ENCODE peak calls at places on chromosomes 7 and 10, in nine cellular contexts. E is SK-N-SH, Q is A549, P is GM23338, T is HepG2, L is HCT116, M is K562, B is GM12878, W is Panc1. Y is an unnamed sample.

GRCh38 chr10:104104926-104105325 is 17.0 kb upstream of the SFR1 start:
- DNase-seq in W (no peak), Q (peak; percentile 43), B (no peak), T (no peak), E (no peak), M (no peak), P (no peak), L (no peak), Y (no peak)

GRCh38 chr10:101941871-101942270 is 98.3 kb upstream of the KCNIP2 start:
- DNase-seq in Q (no peak), L (no peak), T (no peak), W (no peak), E (no peak), B (no peak), P (no peak), M (no peak), Y (no peak)

GRCh38 chr10:22324413-22324812 is 3.5 kb downstream of the BMI1 start:
- DNase-seq in E (no peak), W (no peak), M (no peak), L (no peak), Q (no peak), P (no peak), B (no peak), T (no peak), Y (no peak)

GRCh38 chr10:85317827-85318226 is 989.4 kb downstream of the CCSER2 start:
- DNase-seq in M (peak; percentile 2), L (no peak), E (no peak), B (no peak), P (peak; percentile 3), W (no peak), T (no peak), Q (no peak), Y (no peak)

GRCh38 chr10:96850825-96851224 is 18.7 kb downstream of the LCOR start:
- DNase-seq in W (peak; percentile 67), Q (peak; percentile 18), P (no peak), E (no peak), T (no peak), B (no peak), M (no peak), L (no peak), Y (no peak)

GRCh38 chr7:157136372-157136771 is 2.4 kb upstream of the UBE3C start:
- DNase-seq in P (peak; percentile 35), W (no peak), L (no peak), M (peak; percentile 65), Q (peak; percentile 76), T (peak; percentile 49), B (no peak), E (no peak), Y (peak; percentile 65)

GRCh38 chr10:33277135-33277536 is 57.3 kb downstream of the NRP1 start:
- DNase-seq in L (no peak), B (no peak), P (no peak), E (peak; percentile 72), Q (peak; percentile 66), T (no peak), M (no peak), W (no peak), Y (no peak)

GRCh38 chr10:47408606-47409005 is 24.5 kb upstream of the ZNF488 start:
- DNase-seq in T (no peak), B (no peak), L (no peak), P (no peak), E (no peak), W (no peak), M (no peak), Q (no peak), Y (no peak)

GRCh38 chr7:127066974-127067373 is 185.8 kb downstream of the GRM8 start:
- DNase-seq in T (peak; percentile 4), L (no peak), W (no peak), B (no peak), E (no peak), Q (peak; percentile 13), M (no peak), P (peak; percentile 69), Y (peak; percentile 57)

GRCh38 chr7:42380411-42380810 is 143.4 kb upstream of the GLI3 start:
- DNase-seq in Q (no peak), W (no peak), E (no peak), T (no peak), L (no peak), M (no peak), P (no peak), B (no peak), Y (no peak)

GRCh38 chr10:72567421-72567820 is 58.5 kb downstream of the MICU1 start:
- DNase-seq in B (no peak), P (no peak), Q (peak; percentile 65), W (peak; percentile 67), M (no peak), E (no peak), L (peak; percentile 41), T (no peak), Y (no peak)

GRCh38 chr10:78548369-78548985 is 514.8 kb downstream of the RPS24 start:
- DNase-seq in E (no peak), W (no peak), T (no peak), L (no peak), Q (no peak), B (no peak), P (no peak), M (no peak), Y (no peak)

GRCh38 chr7:32536585-32536984 is 41.3 kb downstream of the AVL9 start:
- DNase-seq in L (peak; percentile 29), P (no peak), M (no peak), Q (peak; percentile 43), W (no peak), T (no peak), E (no peak), B (no peak), Y (no peak)

GRCh38 chr7:38975944-38976392 is 1.7 kb upstream of the POU6F2 start:
- DNase-seq in T (no peak), B (no peak), L (no peak), W (no peak), E (peak; percentile 20), P (peak; percentile 88), M (no peak), Q (no peak), Y (no peak)

GRCh38 chr10:116287906-116288501 is 15.0 kb upstream of the GFRA1 start:
- DNase-seq in W (peak; percentile 13), E (peak; percentile 60), T (peak; percentile 18), B (no peak), Q (peak; percentile 50), L (peak; percentile 37), M (peak; percentile 16), P (peak; percentile 70), Y (peak; percentile 19)

GRCh38 chr7:50334341-50334994 is 30.0 kb downstream of the IKZF1 start:
- DNase-seq in L (no peak), Q (no peak), T (no peak), M (no peak), P (no peak), E (no peak), W (no peak), B (no peak), Y (no peak)

GRCh38 chr10:30701471-30702173 is 72.1 kb upstream of the LYZL2 start:
- DNase-seq in P (no peak), Q (peak; percentile 57), T (no peak), L (no peak), B (peak; percentile 87), E (peak; percentile 48), W (peak; percentile 2), M (no peak), Y (peak; percentile 54)

GRCh38 chr7:75534727-75535307 is 42.7 kb downstream of the SPDYE5 start:
- DNase-seq in P (no peak), M (peak; percentile 36), T (no peak), B (peak; percentile 35), Q (no peak), L (no peak), W (peak; percentile 17), E (no peak), Y (peak; percentile 63)

GRCh38 chr10:133318494-133319127 is 9.9 kb downstream of the ZNF511 start:
- DNase-seq in E (peak; percentile 88), Q (peak; percentile 84), M (peak; percentile 82), L (no peak), B (no peak), P (peak; percentile 88), W (no peak), T (peak; percentile 56), Y (peak; percentile 73)

DNA sequence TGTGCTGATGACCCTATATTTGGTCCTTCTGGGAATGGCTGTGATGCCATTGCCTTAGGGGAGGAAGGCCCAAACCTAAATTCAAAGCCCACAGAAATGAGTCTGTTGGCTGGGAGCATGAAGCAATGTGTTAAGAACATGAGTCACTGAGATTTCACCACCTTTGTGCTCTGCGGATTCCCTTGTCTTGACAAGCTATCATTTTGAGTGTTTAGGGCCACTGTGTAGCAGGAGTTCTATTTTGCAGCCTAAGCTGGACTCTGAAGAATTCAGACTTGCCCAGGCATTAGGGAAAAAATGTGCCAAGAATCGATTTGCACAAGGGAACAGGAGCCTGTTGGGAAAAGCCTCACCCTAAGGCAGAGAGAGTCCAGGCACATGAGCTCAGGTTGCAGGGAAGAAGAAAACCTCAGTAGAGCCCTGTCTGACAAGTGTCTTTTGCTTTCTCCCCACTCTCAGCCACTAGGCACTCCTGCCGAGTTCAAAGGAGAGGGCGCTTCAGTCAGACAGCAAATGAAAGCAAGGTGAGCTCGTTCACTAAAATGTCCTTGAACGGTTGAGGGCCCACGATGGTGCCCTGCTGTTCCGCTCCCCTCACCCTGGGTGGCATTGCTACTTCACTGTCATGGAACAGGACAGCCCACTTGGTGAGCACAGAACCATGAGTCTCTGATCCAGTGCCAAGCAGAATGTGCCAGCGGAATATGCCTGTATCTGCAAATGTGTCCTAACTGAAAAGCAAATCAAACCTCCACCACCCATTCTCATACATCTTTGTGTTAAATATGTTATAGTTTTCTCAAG is 93.6 kb downstream of the PRLHR start:
- DNase-seq in M (peak; percentile 21), T (no peak), L (no peak), P (no peak), B (no peak), Q (peak; percentile 44), W (no peak), E (no peak), Y (peak; percentile 70)
- TF ChIP-seq REST in M (no peak), T (no peak), L (no peak), P (no peak), B (no peak), Q (no peak), W (no peak), E (no peak), Y (no peak)

GRCh38 chr10:124019886-124020797 is 73.3 kb downstream of the CHST15 start:
- DNase-seq in B (no peak), E (no peak), W (no peak), P (peak; percentile 66), Q (no peak), M (no peak), T (no peak), L (no peak), Y (no peak)
- TF ChIP-seq REST in B (no peak), E (no peak), W (no peak), P (no peak), Q (no peak), M (no peak), T (no peak), L (no peak), Y (no peak)

DNA sequence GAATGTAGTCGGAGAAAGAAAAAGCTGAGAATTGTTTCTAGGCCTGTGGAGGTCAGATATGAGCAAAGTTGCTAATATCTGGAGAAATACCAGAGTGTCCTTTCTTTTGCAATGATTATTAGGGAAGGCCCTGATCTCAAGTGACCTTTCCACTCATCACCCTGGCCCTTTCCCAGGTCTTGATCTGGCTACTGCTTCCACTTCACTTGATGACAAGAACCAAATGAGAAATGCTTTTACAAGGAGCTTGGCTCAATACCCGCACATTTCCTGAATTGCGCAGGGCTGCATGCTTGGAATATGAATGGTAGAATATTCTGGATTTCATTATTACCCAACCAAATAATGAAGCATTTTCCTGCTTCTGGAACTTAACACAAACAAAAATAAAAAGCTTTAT is 104.6 kb downstream of the ITGB8 start:
- DNase-seq in P (no peak), E (no peak), W (no peak), B (no peak), Q (no peak), T (no peak), L (no peak), M (no peak), Y (no peak)
- TF ChIP-seq REST in P (no peak), E (no peak), W (no peak), B (no peak), Q (no peak), T (no peak), L (no peak), M (no peak), Y (no peak)

GRCh38 chr7:40239755-40240303 is 105.0 kb downstream of the SUGCT start:
- DNase-seq in P (no peak), Q (no peak), L (no peak), M (no peak), E (peak; percentile 58), B (no peak), T (no peak), W (no peak), Y (no peak)
- TF ChIP-seq REST in P (no peak), Q (no peak), L (no peak), M (no peak), E (no peak), B (no peak), T (no peak), W (no peak), Y (no peak)